ENCODE peak calls at places on chromosomes 12 and 14, in seven cellular contexts. X, Q, L, Z, B, V and H are unnamed samples.

GRCh38 chr12:67299526-67299925 is 30.4 kb downstream of the CAND1 start:
- DNase-seq in X (no peak), Q (no peak), L (no peak), Z (no peak), B (no peak), V (no peak), H (no peak)

GRCh38 chr14:78758333-78758732 is 588.2 kb downstream of the NRXN3 start:
- DNase-seq in X (no peak), Q (no peak), L (no peak), Z (peak; percentile 53), B (no peak), V (no peak), H (no peak)

GRCh38 chr12:6667559-6668210 is 4.8 kb upstream of the ING4 start:
- DNase-seq in X (no peak), Q (peak; percentile 47), L (no peak), Z (no peak), B (no peak), V (no peak), H (no peak)

GRCh38 chr12:60042835-60043234 is 447.0 kb downstream of the SLC16A7 start:
- DNase-seq in X (no peak), Q (no peak), L (no peak), Z (no peak), B (no peak), V (no peak), H (no peak)

GRCh38 chr14:31420013-31420318 is 384 bp downstream of the HEATR5A start:
- DNase-seq in X (no peak), Q (no peak), L (peak; percentile 41), Z (no peak), B (no peak), V (no peak), H (peak; percentile 76)

GRCh38 chr12:109715310-109716091 is 1.9 kb downstream of the FAM222A start:
- DNase-seq in X (no peak), Q (no peak), L (no peak), Z (peak; percentile 38), B (no peak), V (no peak), H (peak; percentile 53)

GRCh38 chr12:58302487-58303011 is 361.2 kb downstream of the ATP23 start:
- DNase-seq in X (no peak), Q (no peak), L (no peak), Z (no peak), B (no peak), V (no peak), H (no peak)

GRCh38 chr14:68458840-68459469 is 333.9 kb downstream of the ZFP36L1 start:
- DNase-seq in X (no peak), Q (no peak), L (no peak), Z (no peak), B (no peak), V (peak; percentile 55), H (peak; percentile 53)

GRCh38 chr12:21538259-21538658 is 12.2 kb downstream of the SPX start:
- DNase-seq in X (no peak), Q (no peak), L (no peak), Z (no peak), B (no peak), V (no peak), H (no peak)

GRCh38 chr12:40819427-40820108 is 127.3 kb downstream of the CNTN1 start:
- DNase-seq in X (no peak), Q (no peak), L (peak; percentile 28), Z (no peak), B (no peak), V (no peak), H (no peak)

GRCh38 chr14:68716698-68717097 is 76.2 kb downstream of the ZFP36L1 start:
- DNase-seq in X (no peak), Q (no peak), L (no peak), Z (no peak), B (no peak), V (no peak), H (no peak)

GRCh38 chr14:80608563-80608962 is 333.0 kb downstream of the CEP128 start:
- DNase-seq in X (no peak), Q (no peak), L (no peak), Z (no peak), B (no peak), V (no peak), H (no peak)

GRCh38 chr12:48717252-48717695 is 767 bp upstream of the CCNT1 start:
- DNase-seq in X (no peak), Q (no peak), L (no peak), Z (peak; percentile 43), B (no peak), V (no peak), H (no peak)

GRCh38 chr12:111942557-111942956 is 70.4 kb downstream of the TMEM116 start:
- DNase-seq in X (no peak), Q (peak; percentile 38), L (no peak), Z (no peak), B (no peak), V (peak; percentile 7), H (no peak)